ENCODE peak calls at places on chromosome 2, in seven cellular contexts. One of them, this sample, is unnamed.

GRCh38 chr2:236767951-236768350 is 198.3 kb downstream of the ACKR3 start:
- DNase-seq in COR-L47: no peak
- DNase-seq in left lung: no peak
- DNase-seq in amniotic stem cell: no peak
- DNase-seq in ELR: no peak
- DNase-seq in NCI-H1417: no peak
- DNase-seq in amygdala: no peak
- DNase-seq in this sample: no peak

GRCh38 chr2:204545861-204546773 is 842 bp downstream of the PARD3B start:
- DNase-seq in NCI-H1417: peak; percentile 26
- DNase-seq in COR-L47: peak; percentile 64
- DNase-seq in amygdala: no peak
- DNase-seq in amniotic stem cell: no peak
- DNase-seq in left lung: peak; percentile 43
- DNase-seq in ELR: no peak
- DNase-seq in this sample: peak; percentile 10

GRCh38 chr2:12727641-12728040 is 10.9 kb downstream of the TRIB2 start:
- DNase-seq in NCI-H1417: no peak
- DNase-seq in COR-L47: no peak
- DNase-seq in amniotic stem cell: no peak
- DNase-seq in amygdala: no peak
- DNase-seq in ELR: no peak
- DNase-seq in left lung: no peak
- DNase-seq in this sample: no peak

GRCh38 chr2:241154915-241155314 is 4.6 kb downstream of the PPP1R7 start:
- DNase-seq in ELR: no peak
- DNase-seq in NCI-H1417: no peak
- DNase-seq in COR-L47: no peak
- DNase-seq in amygdala: peak; percentile 35
- DNase-seq in left lung: no peak
- DNase-seq in amniotic stem cell: no peak
- DNase-seq in this sample: no peak

GRCh38 chr2:107932483-107932882 is 53.8 kb upstream of the SLC5A7 start:
- DNase-seq in amniotic stem cell: peak; percentile 12
- DNase-seq in ELR: peak; percentile 34
- DNase-seq in COR-L47: no peak
- DNase-seq in left lung: no peak
- DNase-seq in NCI-H1417: no peak
- DNase-seq in amygdala: no peak
- DNase-seq in this sample: no peak

GRCh38 chr2:128321421-128321775 is 2.7 kb upstream of the HS6ST1 start:
- DNase-seq in COR-L47: no peak
- DNase-seq in ELR: no peak
- DNase-seq in NCI-H1417: no peak
- DNase-seq in amniotic stem cell: no peak
- DNase-seq in left lung: no peak
- DNase-seq in amygdala: no peak
- DNase-seq in this sample: no peak

GRCh38 chr2:240214790-240215675 is 74.6 kb upstream of the OTOS start:
- DNase-seq in NCI-H1417: no peak
- DNase-seq in ELR: no peak
- DNase-seq in amniotic stem cell: no peak
- DNase-seq in COR-L47: no peak
- DNase-seq in amygdala: no peak
- DNase-seq in left lung: peak; percentile 29
- DNase-seq in this sample: no peak

GRCh38 chr2:9594361-9595063 is 36.3 kb downstream of the YWHAQ start:
- DNase-seq in COR-L47: no peak
- DNase-seq in left lung: no peak
- DNase-seq in NCI-H1417: no peak
- DNase-seq in amygdala: no peak
- DNase-seq in ELR: peak; percentile 81
- DNase-seq in amniotic stem cell: peak; percentile 31
- DNase-seq in this sample: no peak

GRCh38 chr2:15912203-15912602 is 28.1 kb upstream of the MYCN start:
- DNase-seq in NCI-H1417: no peak
- DNase-seq in amygdala: no peak
- DNase-seq in left lung: no peak
- DNase-seq in amniotic stem cell: no peak
- DNase-seq in ELR: peak; percentile 10
- DNase-seq in COR-L47: no peak
- DNase-seq in this sample: no peak

GRCh38 chr2:164605295-164605694 is 16.0 kb downstream of the GRB14 start:
- DNase-seq in left lung: no peak
- DNase-seq in amniotic stem cell: no peak
- DNase-seq in NCI-H1417: no peak
- DNase-seq in COR-L47: no peak
- DNase-seq in ELR: no peak
- DNase-seq in amygdala: no peak
- DNase-seq in this sample: no peak

GRCh38 chr2:179237209-179237946 is 27.3 kb downstream of the SESTD1 start:
- DNase-seq in left lung: no peak
- DNase-seq in amygdala: no peak
- DNase-seq in ELR: no peak
- DNase-seq in NCI-H1417: no peak
- DNase-seq in amniotic stem cell: no peak
- DNase-seq in COR-L47: peak; percentile 2
- DNase-seq in this sample: no peak

GRCh38 chr2:148023861-148024260 is 3.0 kb downstream of the MBD5 start:
- DNase-seq in ELR: peak; percentile 11
- DNase-seq in amniotic stem cell: no peak
- DNase-seq in amygdala: no peak
- DNase-seq in left lung: no peak
- DNase-seq in COR-L47: no peak
- DNase-seq in NCI-H1417: no peak
- DNase-seq in this sample: peak; percentile 30

GRCh38 chr2:207227062-207227748 is 61.5 kb upstream of the KLF7 start:
- DNase-seq in amygdala: peak; percentile 78
- DNase-seq in ELR: no peak
- DNase-seq in left lung: no peak
- DNase-seq in COR-L47: no peak
- DNase-seq in amniotic stem cell: no peak
- DNase-seq in NCI-H1417: peak; percentile 72
- DNase-seq in this sample: no peak

GRCh38 chr2:160388464-160389263 is 104.9 kb downstream of the RBMS1 start:
- DNase-seq in amygdala: no peak
- DNase-seq in amniotic stem cell: no peak
- DNase-seq in COR-L47: no peak
- DNase-seq in ELR: peak; percentile 59
- DNase-seq in left lung: peak; percentile 69
- DNase-seq in NCI-H1417: peak; percentile 20
- DNase-seq in this sample: no peak

GRCh38 chr2:189896809-189897208 is 112.6 kb downstream of the PMS1 start:
- DNase-seq in COR-L47: no peak
- DNase-seq in amniotic stem cell: no peak
- DNase-seq in ELR: no peak
- DNase-seq in amygdala: no peak
- DNase-seq in NCI-H1417: no peak
- DNase-seq in left lung: no peak
- DNase-seq in this sample: no peak

GRCh38 chr2:47189635-47190034 is 34.5 kb upstream of the STPG4 start:
- DNase-seq in amygdala: no peak
- DNase-seq in COR-L47: no peak
- DNase-seq in NCI-H1417: no peak
- DNase-seq in left lung: no peak
- DNase-seq in amniotic stem cell: peak; percentile 75
- DNase-seq in ELR: peak; percentile 96
- DNase-seq in this sample: no peak

GRCh38 chr2:174634130-174635014 is 36.8 kb upstream of the WIPF1 start:
- DNase-seq in NCI-H1417: no peak
- DNase-seq in ELR: peak; percentile 43
- DNase-seq in amygdala: peak; percentile 28
- DNase-seq in amniotic stem cell: no peak
- DNase-seq in left lung: peak; percentile 36
- DNase-seq in COR-L47: no peak
- DNase-seq in this sample: peak; percentile 68